ENCODE peak calls at places on chromosomes 7 and 10, in nine cellular contexts. C is suprapubic skin; B is GM03348; Q is AG08395; T is activated CD4-positive, alpha-beta T cell treated with anti-CD3 and anti-CD28 coated beads, Interleukin-2, amount 50 U/mL, for 4 hours; V is hypothalamus; K is GM13977; I is SHP77 treated with DMSO at 0.1 percent for 48 hours; M is upper lobe of right lung. J is an unnamed sample.

GRCh38 chr10:59012839-59013238 is 163.6 kb upstream of the PHYHIPL start:
- DNase-seq in C (no peak), B (no peak), Q (no peak), T (no peak), V (no peak), K (no peak), I (no peak), M (no peak), J (no peak)

GRCh38 chr7:1677206-1678069 is 7.4 kb downstream of the ELFN1 start:
- DNase-seq in C (no peak), B (peak; percentile 2), Q (no peak), T (no peak), V (no peak), K (no peak), I (no peak), M (no peak), J (peak; percentile 6)

GRCh38 chr10:27464993-27465392 is 39.1 kb upstream of the RAB18 start:
- DNase-seq in C (no peak), B (no peak), Q (no peak), T (no peak), V (no peak), K (no peak), I (no peak), M (no peak), J (no peak)

GRCh38 chr7:34075976-34076375 is 170.6 kb downstream of the BMPER start:
- DNase-seq in C (no peak), B (peak; percentile 62), Q (peak; percentile 74), T (no peak), V (no peak), K (no peak), I (no peak), M (no peak), J (no peak)

GRCh38 chr7:84145892-84146291 is 48.7 kb downstream of the SEMA3A start:
- DNase-seq in C (no peak), B (no peak), Q (no peak), T (no peak), V (no peak), K (no peak), I (no peak), M (no peak), J (no peak)

GRCh38 chr10:113165643-113166042 is 215.6 kb downstream of the TCF7L2 start:
- DNase-seq in C (no peak), B (no peak), Q (no peak), T (no peak), V (no peak), K (no peak), I (no peak), M (no peak), J (no peak)

GRCh38 chr7:88759956-88760515 is 536 bp downstream of the ZNF804B start:
- DNase-seq in C (no peak), B (no peak), Q (no peak), T (no peak), V (no peak), K (no peak), I (no peak), M (no peak), J (no peak)

GRCh38 chr10:6518791-6519430 is 61.2 kb downstream of the PRKCQ start:
- DNase-seq in C (no peak), B (no peak), Q (no peak), T (no peak), V (no peak), K (peak; percentile 33), I (no peak), M (no peak), J (no peak)

GRCh38 chr10:97669561-97669960 is 17.5 kb downstream of the AVPI1 start:
- DNase-seq in C (no peak), B (no peak), Q (no peak), T (no peak), V (no peak), K (no peak), I (no peak), M (no peak), J (no peak)